ENCODE peak calls at places on chromosomes 5 and 9, in five cellular contexts. One of them, this sample, is unnamed.

GRCh38 chr9:125425901-125426515 is 164.4 kb downstream of the GAPVD1 start:
- DNase-seq in fibroblast of mammary gland: no peak
- DNase-seq in Peyer's patch: no peak
- DNase-seq in hepatocyte: no peak
- DNase-seq in NB4: no peak
- DNase-seq in this sample: no peak

GRCh38 chr5:14399054-14399657 is 182.4 kb upstream of the OTULINL start:
- DNase-seq in hepatocyte: peak
- DNase-seq in Peyer's patch: no peak
- DNase-seq in NB4: peak
- DNase-seq in fibroblast of mammary gland: peak
- DNase-seq in this sample: no peak

GRCh38 chr5:160508780-160509361 is 87.2 kb downstream of the PTTG1 start:
- DNase-seq in fibroblast of mammary gland: peak
- DNase-seq in hepatocyte: peak
- DNase-seq in Peyer's patch: peak
- DNase-seq in NB4: peak
- DNase-seq in this sample: no peak

GRCh38 chr5:76083555-76084495 is 642 bp downstream of the SV2C start:
- DNase-seq in fibroblast of mammary gland: no peak
- DNase-seq in hepatocyte: peak
- DNase-seq in Peyer's patch: no peak
- DNase-seq in NB4: no peak
- DNase-seq in this sample: no peak

GRCh38 chr9:82601272-82601835 is 461.6 kb downstream of the RASEF start:
- DNase-seq in hepatocyte: peak
- DNase-seq in Peyer's patch: no peak
- DNase-seq in NB4: no peak
- DNase-seq in fibroblast of mammary gland: peak
- DNase-seq in this sample: no peak

GRCh38 chr5:111781200-111781599 is 24.2 kb upstream of the NREP start:
- DNase-seq in Peyer's patch: no peak
- DNase-seq in fibroblast of mammary gland: peak
- DNase-seq in hepatocyte: no peak
- DNase-seq in NB4: no peak
- DNase-seq in this sample: no peak

GRCh38 chr5:156469636-156470035 is 142.7 kb downstream of the SGCD start:
- DNase-seq in fibroblast of mammary gland: no peak
- DNase-seq in hepatocyte: no peak
- DNase-seq in Peyer's patch: no peak
- DNase-seq in NB4: no peak
- DNase-seq in this sample: no peak

GRCh38 chr5:146475190-146475801 is 28.2 kb downstream of the TCERG1 start:
- DNase-seq in hepatocyte: no peak
- DNase-seq in Peyer's patch: no peak
- DNase-seq in fibroblast of mammary gland: peak
- DNase-seq in NB4: no peak
- DNase-seq in this sample: no peak

GRCh38 chr5:56070795-56071539 is 76.2 kb upstream of the IL6ST start:
- DNase-seq in hepatocyte: no peak
- DNase-seq in NB4: peak
- DNase-seq in fibroblast of mammary gland: peak
- DNase-seq in Peyer's patch: no peak
- DNase-seq in this sample: no peak

GRCh38 chr9:125529589-125530515 is 177.2 kb downstream of the MAPKAP1 start:
- DNase-seq in hepatocyte: no peak
- DNase-seq in Peyer's patch: no peak
- DNase-seq in NB4: peak
- DNase-seq in fibroblast of mammary gland: no peak
- DNase-seq in this sample: no peak

GRCh38 chr5:141430332-141431113 is at the start of gene PCDHGA12:
- DNase-seq in Peyer's patch: no peak
- DNase-seq in fibroblast of mammary gland: peak
- DNase-seq in hepatocyte: no peak
- DNase-seq in NB4: peak
- DNase-seq in this sample: no peak

GRCh38 chr5:55671975-55672374 is 40.1 kb downstream of the SLC38A9 start:
- DNase-seq in NB4: no peak
- DNase-seq in hepatocyte: no peak
- DNase-seq in Peyer's patch: no peak
- DNase-seq in fibroblast of mammary gland: peak
- DNase-seq in this sample: no peak

GRCh38 chr5:24649531-24649930 is 4.8 kb upstream of the CDH10 start:
- DNase-seq in NB4: no peak
- DNase-seq in hepatocyte: peak
- DNase-seq in Peyer's patch: no peak
- DNase-seq in fibroblast of mammary gland: no peak
- DNase-seq in this sample: no peak

GRCh38 chr5:150075806-150076205 is 10.5 kb downstream of the CSF1R start:
- DNase-seq in Peyer's patch: no peak
- DNase-seq in fibroblast of mammary gland: no peak
- DNase-seq in hepatocyte: no peak
- DNase-seq in NB4: peak
- DNase-seq in this sample: no peak

GRCh38 chr9:35919212-35920003 is 10.1 kb downstream of the SPAAR start:
- DNase-seq in Peyer's patch: no peak
- DNase-seq in hepatocyte: no peak
- DNase-seq in fibroblast of mammary gland: no peak
- DNase-seq in NB4: no peak
- DNase-seq in this sample: no peak

GRCh38 chr5:90408571-90409317 is 812 bp downstream of the CETN3 start:
- DNase-seq in fibroblast of mammary gland: no peak
- DNase-seq in hepatocyte: peak
- DNase-seq in Peyer's patch: no peak
- DNase-seq in NB4: no peak
- DNase-seq in this sample: no peak

GRCh38 chr5:72161951-72162350 is 54.7 kb downstream of the MAP1B start:
- DNase-seq in NB4: no peak
- DNase-seq in fibroblast of mammary gland: no peak
- DNase-seq in hepatocyte: no peak
- DNase-seq in Peyer's patch: no peak
- DNase-seq in this sample: no peak

GRCh38 chr5:86129009-86129408 is 488.7 kb upstream of the COX7C start:
- DNase-seq in Peyer's patch: no peak
- DNase-seq in fibroblast of mammary gland: no peak
- DNase-seq in NB4: no peak
- DNase-seq in hepatocyte: no peak
- DNase-seq in this sample: no peak

GRCh38 chr5:5619546-5619945 is 197.1 kb downstream of the ICE1 start:
- DNase-seq in hepatocyte: no peak
- DNase-seq in fibroblast of mammary gland: no peak
- DNase-seq in Peyer's patch: no peak
- DNase-seq in NB4: no peak
- DNase-seq in this sample: no peak

GRCh38 chr5:175842947-175843793 is 28.2 kb upstream of the CPLX2 start:
- DNase-seq in hepatocyte: peak
- DNase-seq in Peyer's patch: no peak
- DNase-seq in fibroblast of mammary gland: peak
- DNase-seq in NB4: no peak
- DNase-seq in this sample: no peak

GRCh38 chr9:129375845-129376244 is 197.8 kb upstream of the IER5L start:
- DNase-seq in NB4: no peak
- DNase-seq in fibroblast of mammary gland: no peak
- DNase-seq in hepatocyte: no peak
- DNase-seq in Peyer's patch: no peak
- DNase-seq in this sample: no peak

GRCh38 chr5:8726383-8727036 is 819.4 kb downstream of the SEMA5A start:
- DNase-seq in fibroblast of mammary gland: no peak
- DNase-seq in Peyer's patch: no peak
- DNase-seq in hepatocyte: no peak
- DNase-seq in NB4: no peak
- DNase-seq in this sample: no peak

DNA sequence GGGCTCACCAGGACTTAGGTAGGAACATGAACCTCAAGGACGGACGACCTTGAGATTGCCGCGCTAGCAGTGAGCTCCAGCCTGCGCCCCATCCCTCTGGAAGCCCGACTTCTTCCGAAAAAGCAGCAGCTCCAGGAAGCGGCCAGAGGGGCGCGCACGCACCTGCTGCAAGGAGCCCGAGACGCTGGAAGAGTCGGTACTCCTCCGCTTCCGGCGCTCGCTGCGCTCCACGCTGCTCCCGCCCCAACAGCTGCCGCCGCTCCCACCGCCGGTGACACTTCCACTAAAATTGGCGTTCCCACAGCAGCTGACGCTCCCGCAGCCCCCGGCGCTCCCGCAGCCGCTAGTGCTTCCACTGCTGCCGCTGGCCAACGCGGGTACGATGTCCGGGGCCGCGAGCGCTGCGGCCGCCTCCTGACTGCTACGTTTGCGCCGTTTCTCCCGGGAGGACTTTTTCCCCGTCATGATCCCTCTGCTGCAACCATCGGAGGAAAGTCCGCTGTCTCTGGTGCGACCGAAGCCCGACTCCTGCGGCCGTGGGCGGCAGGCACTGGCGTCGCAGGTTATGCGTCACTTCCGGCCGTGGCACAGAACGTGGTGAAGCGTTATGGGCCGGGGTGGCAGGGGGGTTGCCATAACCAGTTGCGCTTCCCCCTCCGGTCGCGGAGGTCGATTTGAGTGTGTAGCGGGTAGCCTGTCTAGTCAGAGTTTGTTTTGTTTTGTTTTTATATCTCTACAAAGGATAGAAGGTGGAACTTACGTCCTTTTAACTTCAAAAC is at the start of gene CAAP1:
- DNase-seq in Peyer's patch: peak
- DNase-seq in fibroblast of mammary gland: peak
- DNase-seq in NB4: peak
- DNase-seq in hepatocyte: peak
- DNase-seq in this sample: peak
- TF ChIP-seq CTCF in Peyer's patch: no peak
- TF ChIP-seq CTCF in fibroblast of mammary gland: peak
- TF ChIP-seq CTCF in NB4: no peak
- TF ChIP-seq CTCF in hepatocyte: peak
- TF ChIP-seq CTCF in this sample: no peak

GRCh38 chr5:140108093-140109049 is 5.5 kb upstream of the PURA start:
- DNase-seq in NB4: peak
- DNase-seq in hepatocyte: peak
- DNase-seq in Peyer's patch: peak
- DNase-seq in fibroblast of mammary gland: no peak
- DNase-seq in this sample: peak

GRCh38 chr5:140107312-140108092 is 6.4 kb upstream of the PURA start:
- DNase-seq in hepatocyte: peak
- DNase-seq in NB4: peak
- DNase-seq in fibroblast of mammary gland: peak
- DNase-seq in Peyer's patch: peak
- DNase-seq in this sample: peak

GRCh38 chr5:140106101-140106500 is 7.8 kb upstream of the PURA start:
- DNase-seq in hepatocyte: no peak
- DNase-seq in Peyer's patch: no peak
- DNase-seq in fibroblast of mammary gland: no peak
- DNase-seq in NB4: peak
- DNase-seq in this sample: no peak

GRCh38 chr5:140109050-140109817 is 4.7 kb upstream of the PURA start:
- DNase-seq in Peyer's patch: no peak
- DNase-seq in hepatocyte: peak
- DNase-seq in NB4: no peak
- DNase-seq in fibroblast of mammary gland: peak
- DNase-seq in this sample: no peak

DNA sequence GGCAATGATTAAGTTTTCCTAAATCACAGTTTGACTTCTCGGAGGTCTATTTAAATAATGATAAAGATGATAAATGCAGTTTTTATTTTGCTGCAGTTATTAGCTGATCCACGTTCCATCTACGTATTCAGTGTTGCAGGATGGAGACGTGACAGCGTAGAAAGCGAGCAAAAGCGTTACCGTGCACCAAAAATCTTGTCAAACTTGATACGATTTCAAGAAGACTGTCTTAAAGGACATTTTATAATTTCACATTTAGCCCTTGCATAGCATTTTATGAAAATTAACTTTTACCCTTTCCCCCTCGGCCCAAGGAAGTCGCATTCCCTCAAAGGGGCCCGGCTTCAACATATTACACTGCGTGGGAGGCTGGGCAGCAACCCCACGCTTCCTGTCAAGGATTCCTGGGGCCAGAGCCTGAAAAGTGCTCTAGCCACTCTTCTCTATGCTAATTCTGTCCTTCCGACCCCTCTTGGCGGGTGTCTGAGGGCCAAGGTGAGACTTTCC is 7.1 kb upstream of the PURA start:
- DNase-seq in NB4: no peak
- DNase-seq in hepatocyte: no peak
- DNase-seq in fibroblast of mammary gland: no peak
- DNase-seq in Peyer's patch: no peak
- DNase-seq in this sample: no peak
- TF ChIP-seq CTCF in NB4: no peak
- TF ChIP-seq CTCF in hepatocyte: no peak
- TF ChIP-seq CTCF in fibroblast of mammary gland: no peak
- TF ChIP-seq CTCF in Peyer's patch: no peak
- TF ChIP-seq CTCF in this sample: no peak

GRCh38 chr5:174583071-174583470 is 141.3 kb upstream of the MSX2 start:
- DNase-seq in fibroblast of mammary gland: no peak
- DNase-seq in Peyer's patch: no peak
- DNase-seq in hepatocyte: no peak
- DNase-seq in NB4: no peak
- DNase-seq in this sample: no peak

GRCh38 chr5:174576042-174576441 is 148.3 kb upstream of the MSX2 start:
- DNase-seq in fibroblast of mammary gland: no peak
- DNase-seq in NB4: no peak
- DNase-seq in Peyer's patch: no peak
- DNase-seq in hepatocyte: no peak
- DNase-seq in this sample: no peak

GRCh38 chr5:174585472-174585871 is 138.9 kb upstream of the MSX2 start:
- DNase-seq in hepatocyte: no peak
- DNase-seq in NB4: no peak
- DNase-seq in fibroblast of mammary gland: no peak
- DNase-seq in Peyer's patch: no peak
- DNase-seq in this sample: no peak

GRCh38 chr5:174581483-174581882 is 142.9 kb upstream of the MSX2 start:
- DNase-seq in NB4: peak
- DNase-seq in hepatocyte: peak
- DNase-seq in Peyer's patch: peak
- DNase-seq in fibroblast of mammary gland: peak
- DNase-seq in this sample: no peak
- TF ChIP-seq CTCF in NB4: peak
- TF ChIP-seq CTCF in hepatocyte: peak
- TF ChIP-seq CTCF in Peyer's patch: no peak
- TF ChIP-seq CTCF in fibroblast of mammary gland: peak
- TF ChIP-seq CTCF in this sample: no peak

GRCh38 chr5:157651623-157652376 is 438 bp downstream of the SOX30 start:
- DNase-seq in NB4: no peak
- DNase-seq in Peyer's patch: peak
- DNase-seq in hepatocyte: no peak
- DNase-seq in fibroblast of mammary gland: peak
- DNase-seq in this sample: peak
- TF ChIP-seq CTCF in NB4: no peak
- TF ChIP-seq CTCF in Peyer's patch: peak
- TF ChIP-seq CTCF in hepatocyte: no peak
- TF ChIP-seq CTCF in fibroblast of mammary gland: no peak
- TF ChIP-seq CTCF in this sample: no peak

This sample was measured in activated B cell treated with CpG ODN at 0.5 μM for 24 hours.